ENCODE peak calls at places on chromosomes 3 and 15, in five cellular contexts. U, T, W, Q and Z are unnamed samples.

GRCh38 chr3:178181784-178182183 is 354.5 kb upstream of the KCNMB2 start:
- ATAC-seq in U (peak), T (no peak), W (no peak), Q (no peak), Z (no peak)

GRCh38 chr3:10193692-10194327 is 29.1 kb downstream of the IRAK2 start:
- ATAC-seq in U (peak), T (no peak), W (no peak), Q (no peak), Z (no peak)

GRCh38 chr3:71560665-71561064 is 22.9 kb downstream of the FOXP1 start:
- ATAC-seq in U (no peak), T (no peak), W (no peak), Q (no peak), Z (peak)

GRCh38 chr3:136105044-136105443 is 91.1 kb downstream of the MSL2 start:
- ATAC-seq in U (no peak), T (no peak), W (no peak), Q (no peak), Z (no peak)

GRCh38 chr15:25811481-25811906 is 51.6 kb downstream of the ATP10A start:
- ATAC-seq in U (no peak), T (peak), W (peak), Q (no peak), Z (no peak)

GRCh38 chr3:119331661-119332060 is 37.5 kb downstream of the ARHGAP31 start:
- ATAC-seq in U (no peak), T (no peak), W (peak), Q (no peak), Z (peak)

GRCh38 chr3:47614788-47615187 is 36.1 kb upstream of the CSPG5 start:
- ATAC-seq in U (no peak), T (peak), W (no peak), Q (no peak), Z (no peak)

GRCh38 chr3:149377408-149378111 is at the start of gene TM4SF1:
- ATAC-seq in U (peak), T (no peak), W (peak), Q (peak), Z (peak)

GRCh38 chr15:55998478-55998877 is 5.1 kb upstream of the NEDD4 start:
- ATAC-seq in U (no peak), T (no peak), W (no peak), Q (no peak), Z (peak)

GRCh38 chr3:104892044-104892443 is 474.7 kb upstream of the ALCAM start:
- ATAC-seq in U (no peak), T (no peak), W (no peak), Q (no peak), Z (no peak)

GRCh38 chr3:156812521-156813335 is 13.4 kb upstream of the LEKR1 start:
- ATAC-seq in U (no peak), T (no peak), W (peak), Q (no peak), Z (peak)

GRCh38 chr15:67405208-67406191 is 115.4 kb upstream of the C15orf61 start:
- ATAC-seq in U (no peak), T (no peak), W (peak), Q (no peak), Z (no peak)

GRCh38 chr15:78672285-78673003 is 31.4 kb upstream of the CHRNB4 start:
- ATAC-seq in U (no peak), T (no peak), W (no peak), Q (no peak), Z (peak)

GRCh38 chr3:124701687-124702086 is 28.6 kb upstream of the UMPS start:
- ATAC-seq in U (no peak), T (no peak), W (no peak), Q (no peak), Z (no peak)

GRCh38 chr15:40445411-40446055 is 4.8 kb downstream of the BAHD1 start:
- ATAC-seq in U (no peak), T (no peak), W (no peak), Q (no peak), Z (no peak)

GRCh38 chr3:29331035-29331434 is 50.2 kb downstream of the RBMS3 start:
- ATAC-seq in U (peak), T (no peak), W (no peak), Q (no peak), Z (no peak)

GRCh38 chr3:171375704-171376103 is 84.5 kb downstream of the TNIK start:
- ATAC-seq in U (no peak), T (no peak), W (peak), Q (no peak), Z (no peak)

GRCh38 chr3:7917443-7918151 is 584.0 kb upstream of the LMCD1 start:
- ATAC-seq in U (no peak), T (peak), W (no peak), Q (no peak), Z (no peak)

GRCh38 chr15:73244333-73244732 is 124.4 kb downstream of the HCN4 start:
- ATAC-seq in U (no peak), T (peak), W (peak), Q (no peak), Z (peak)

GRCh38 chr3:156793400-156793799 is 32.8 kb upstream of the LEKR1 start:
- ATAC-seq in U (no peak), T (no peak), W (no peak), Q (no peak), Z (no peak)